ENCODE peak calls at places on chromosomes 16 and 17, in ten cellular contexts. G is PC-3; D is fibroblast of mammary gland; X is left colon; B is RCC 7860; T is adipocyte; U is SK-MEL-5; N is stimulated activated CD4-positive, alpha-beta T cell treated with anti-CD3 and anti-CD28 coated beads, Interleukin-4, amount 100 ng/mL, for 4 hours; F is islet precursor cell; P is Caki2. E is an unnamed sample.

GRCh38 chr17:37520174-37520573 is 30.5 kb downstream of the DUSP14 start:
- DNase-seq in D (no peak), F (no peak), U (no peak), G (no peak), N (no peak), X (no peak), T (no peak), P (no peak), B (no peak), E (no peak)

GRCh38 chr16:47719713-47720112 is 258.6 kb downstream of the PHKB start:
- DNase-seq in T (no peak), N (no peak), F (no peak), P (no peak), U (no peak), D (no peak), B (no peak), X (no peak), G (no peak), E (no peak)

GRCh38 chr17:20771104-20771503 is 191.6 kb downstream of the CDRT15L2 start:
- DNase-seq in T (no peak), N (no peak), U (no peak), G (no peak), D (no peak), B (no peak), P (no peak), X (no peak), F (no peak), E (no peak)

GRCh38 chr17:14845562-14846335 is 419.4 kb downstream of the PMP22 start:
- DNase-seq in B (no peak), N (no peak), D (peak; percentile 20), P (no peak), X (no peak), F (peak; percentile 66), T (peak; percentile 32), U (no peak), G (no peak), E (no peak)

GRCh38 chr17:58534901-58535421 is 20.5 kb upstream of the MTMR4 start:
- DNase-seq in X (no peak), B (no peak), G (peak; percentile 53), N (no peak), U (no peak), F (no peak), P (no peak), D (peak; percentile 90), T (no peak), E (no peak)

GRCh38 chr16:14399397-14400284 is 230.4 kb downstream of the PARN start:
- DNase-seq in P (peak; percentile 84), G (peak; percentile 67), F (peak; percentile 97), D (peak; percentile 83), U (peak; percentile 67), N (no peak), X (no peak), T (peak; percentile 93), B (peak; percentile 89), E (peak; percentile 74)

GRCh38 chr16:88454315-88455057 is 1.4 kb downstream of the ZFPM1 start:
- DNase-seq in B (no peak), G (peak; percentile 24), U (no peak), T (peak; percentile 27), D (no peak), N (peak; percentile 26), X (peak; percentile 64), F (no peak), P (peak; percentile 14), E (no peak)

GRCh38 chr16:49775581-49775980 is 80.3 kb downstream of the ZNF423 start:
- DNase-seq in X (no peak), N (no peak), D (no peak), F (no peak), U (no peak), G (no peak), T (no peak), P (no peak), B (no peak), E (no peak)

GRCh38 chr16:86510465-86511261 is at the start of gene FOXF1:
- DNase-seq in F (no peak), B (no peak), T (peak; percentile 76), P (peak; percentile 18), D (peak; percentile 59), X (no peak), N (no peak), G (no peak), U (no peak), E (peak; percentile 55)

GRCh38 chr17:47776330-47777197 is 43.5 kb downstream of the TBX21 start:
- DNase-seq in X (no peak), N (peak; percentile 31), D (peak; percentile 68), G (peak; percentile 75), F (no peak), P (peak; percentile 34), B (peak; percentile 50), T (peak; percentile 48), U (peak; percentile 69), E (peak; percentile 42)

GRCh38 chr17:77456951-77457548 is 316.3 kb downstream of the SEC14L1 start:
- DNase-seq in B (no peak), X (no peak), D (no peak), P (no peak), T (no peak), G (no peak), U (peak; percentile 55), N (no peak), F (no peak), E (no peak)

GRCh38 chr17:57988301-57989010 is 402 bp upstream of the VEZF1 start:
- DNase-seq in F (peak; percentile 90), X (peak; percentile 80), T (peak; percentile 84), D (peak; percentile 60), P (peak; percentile 54), G (peak; percentile 79), B (peak; percentile 60), N (peak; percentile 57), U (peak; percentile 64), E (peak; percentile 66)

GRCh38 chr17:6568186-6568758 is 11.9 kb upstream of the PITPNM3 start:
- DNase-seq in T (no peak), F (peak; percentile 54), G (no peak), N (no peak), U (no peak), P (no peak), D (no peak), B (no peak), X (no peak), E (no peak)

GRCh38 chr17:79794659-79795511 is 2.0 kb downstream of the CBX8 start:
- DNase-seq in D (no peak), P (no peak), U (no peak), N (no peak), G (no peak), X (no peak), F (peak; percentile 60), B (no peak), T (no peak), E (no peak)

GRCh38 chr16:79182618-79183017 is 417.9 kb downstream of the MAF start:
- DNase-seq in U (no peak), D (peak; percentile 52), X (no peak), F (no peak), B (no peak), G (no peak), T (no peak), N (no peak), P (no peak), E (no peak)

GRCh38 chr16:56451753-56452689 is 667 bp downstream of the OGFOD1 start:
- DNase-seq in F (peak; percentile 69), B (peak; percentile 42), T (peak; percentile 81), U (peak; percentile 6), P (peak; percentile 36), G (peak; percentile 28), N (no peak), D (peak; percentile 46), X (peak; percentile 28), E (peak; percentile 47)

GRCh38 chr17:5413682-5414081 is 5.8 kb downstream of the NUP88 start:
- DNase-seq in F (no peak), T (peak; percentile 89), N (no peak), U (no peak), P (peak; percentile 67), B (peak; percentile 41), X (no peak), G (peak; percentile 86), D (peak; percentile 96), E (no peak)

GRCh38 chr16:58032710-58033293 is 7.2 kb downstream of the MMP15 start:
- DNase-seq in B (no peak), F (peak; percentile 91), U (no peak), D (no peak), T (no peak), X (no peak), G (no peak), N (no peak), P (no peak), E (peak; percentile 83)